ENCODE peak calls at places on chromosomes 4 and X, in six cellular contexts. B is heart right ventricle, Y is GM23338, P is cardiac muscle cell, J is HAP-1, O is aorta. Q is an unnamed sample. For H3K4me1, the result is how much of the 10 kb centered on the place peaks cover.

GRCh38 chr4:29304595-29304994 is 1415.6 kb upstream of the PCDH7 start:
- DNase-seq in P (peak), O (no peak), Y (no peak), B (no peak), J (no peak), Q (no peak)

GRCh38 chr4:173040200-173040599 is 128.4 kb upstream of the GALNT7 start:
- DNase-seq in O (no peak), P (peak), Y (no peak), B (peak), J (no peak), Q (peak)

GRCh38 chrX:41468647-41469323 is 21.6 kb downstream of the NYX start:
- DNase-seq in J (no peak), B (no peak), O (no peak), P (peak), Y (no peak), Q (no peak)

GRCh38 chr4:142558851-142559250 is 287.2 kb downstream of the INPP4B start:
- DNase-seq in P (peak), O (no peak), J (no peak), B (no peak), Y (no peak), Q (no peak)

GRCh38 chr4:173935622-173936405 is 347.7 kb downstream of the FBXO8 start:
- DNase-seq in O (no peak), Y (no peak), J (no peak), B (no peak), P (peak), Q (no peak)

GRCh38 chr4:47074836-47075235 is 43.5 kb downstream of the GABRB1 start:
- DNase-seq in B (no peak), P (no peak), J (no peak), Y (no peak), O (no peak), Q (no peak)

GRCh38 chr4:156999175-156999517 is 27.5 kb upstream of the PDGFC start:
- DNase-seq in J (peak), O (no peak), B (peak), P (peak), Y (peak), Q (peak)

GRCh38 chr4:162111078-162111477 is 52.7 kb downstream of the FSTL5 start:
- DNase-seq in J (no peak), B (no peak), O (no peak), Y (no peak), P (no peak), Q (no peak)

GRCh38 chr4:186829740-186830449 is 106.2 kb upstream of the FAT1 start:
- DNase-seq in P (peak), B (no peak), Y (no peak), J (no peak), O (no peak), Q (no peak)

GRCh38 chr4:99059550-99059949 is 29.0 kb downstream of the ADH5 start:
- DNase-seq in O (no peak), P (no peak), J (no peak), B (no peak), Y (no peak), Q (no peak)

GRCh38 chrX:11111038-11111851 is at the start of gene HCCS:
- DNase-seq in Y (peak), J (peak), O (peak), B (peak), P (peak), Q (peak)

GRCh38 chrX:13938053-13938765 is 91.5 kb downstream of the GEMIN8 start:
- DNase-seq in Y (peak), B (peak), P (peak), O (peak), J (peak), Q (peak)

GRCh38 chr4:124105212-124105611 is 607.3 kb downstream of the ANKRD50 start:
- DNase-seq in P (peak), J (no peak), B (no peak), Y (no peak), O (no peak), Q (no peak)

GRCh38 chr4:176671532-176671931 is 121.2 kb downstream of the VEGFC start:
- DNase-seq in B (peak), J (no peak), Y (no peak), P (peak), O (no peak), Q (no peak)

GRCh38 chrX:151815461-151815860 is 80.9 kb downstream of the CNGA2 start:
- DNase-seq in Y (no peak), J (no peak), B (no peak), P (peak), O (no peak), Q (no peak)

GRCh38 chr4:104491396-104491821 is 3.3 kb downstream of the CXXC4 start:
- DNase-seq in P (peak), B (peak), J (peak), Y (peak), O (peak), Q (peak)

GRCh38 chrX:123425904-123426303 is 241.8 kb downstream of the GRIA3 start:
- DNase-seq in B (peak), O (no peak), J (no peak), P (peak), Y (no peak), Q (no peak)

GRCh38 chrX:66053414-66053813 is 13.5 kb upstream of the VSIG4 start:
- DNase-seq in Y (peak), B (no peak), O (no peak), P (no peak), J (no peak), Q (no peak)

GRCh38 chrX:10633722-10634121 is 13.3 kb upstream of the MID1 start:
- DNase-seq in Y (peak), O (no peak), B (peak), P (peak), J (peak), Q (peak)

GRCh38 chr4:33025236-33025635 is 2305.1 kb downstream of the PCDH7 start:
- DNase-seq in J (no peak), Y (no peak), B (no peak), P (no peak), O (no peak), Q (no peak)

GRCh38 chrX:74505437-74505836 is 84.1 kb downstream of the SLC16A2 start:
- DNase-seq in Y (no peak), B (no peak), P (no peak), O (no peak), J (no peak), Q (no peak)

GRCh38 chr4:174437324-174437723 is 85.0 kb downstream of the HPGD start:
- DNase-seq in P (peak), O (no peak), B (no peak), J (no peak), Y (no peak), Q (no peak)

GRCh38 chrX:6644411-6644810 is 109.5 kb upstream of the VCX3A start:
- DNase-seq in P (no peak), J (no peak), B (no peak), O (no peak), Y (peak), Q (peak)

GRCh38 chrX:9538544-9539045 is 73.7 kb downstream of the TBL1X start:
- DNase-seq in Y (no peak), B (no peak), J (no peak), O (no peak), P (peak), Q (peak)

GRCh38 chr4:81447551-81448266 is 24.0 kb downstream of the RASGEF1B start:
- DNase-seq in B (no peak), J (no peak), O (no peak), P (peak), Y (no peak), Q (no peak)

GRCh38 chr4:89249716-89250361 is 57.8 kb downstream of the GPRIN3 start:
- DNase-seq in B (no peak), P (no peak), Y (peak), O (no peak), J (no peak), Q (no peak)

GRCh38 chrX:120357186-120357585 is 4.7 kb upstream of the ATP1B4 start:
- DNase-seq in B (no peak), Y (no peak), J (no peak), P (no peak), O (no peak), Q (no peak)

DNA sequence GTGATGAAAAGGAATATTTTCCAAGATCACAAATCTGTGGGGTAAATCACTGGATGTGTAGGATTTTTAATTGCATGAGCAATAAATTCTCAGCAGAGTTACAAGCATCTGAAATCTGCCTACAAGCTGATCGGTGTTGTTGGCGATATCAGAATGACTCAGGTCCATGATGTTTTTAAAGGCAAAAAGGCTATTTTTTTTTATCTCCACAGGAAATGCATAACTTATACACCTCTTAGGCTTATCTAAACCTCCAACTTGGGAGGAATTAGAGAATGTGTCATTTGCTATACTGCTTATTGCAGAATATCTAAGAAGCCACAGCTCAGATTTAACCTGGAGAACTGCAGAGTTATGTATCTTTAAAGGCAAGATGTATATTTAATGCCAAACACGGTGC is 61.6 kb downstream of the KIT start:
- DNase-seq in J (no peak), B (no peak), P (no peak), O (no peak), Y (no peak), Q (no peak)
- H3K4me1 ChIP-seq in J (under half), B (under half), P (under half), O (under half), Y (under half), Q (under half)

GRCh38 chr4:141223418-141223817 is 2.7 kb downstream of the ZNF330 start:
- DNase-seq in P (no peak), O (no peak), J (no peak), B (no peak), Y (no peak), Q (no peak)
- H3K4me3 ChIP-seq in P (no peak), O (no peak), J (no peak), B (peak), Y (no peak), Q (no peak)

GRCh38 chr4:2862528-2862927 is 18.9 kb downstream of the ADD1 start:
- DNase-seq in J (peak), B (no peak), P (no peak), Y (peak), O (no peak), Q (no peak)
- H3K4me1 ChIP-seq in J (under half), B (half or more), P (half or more), Y (half or more), O (under half), Q (under half)

GRCh38 chr4:39151120-39151713 is 31.1 kb upstream of the WDR19 start:
- DNase-seq in J (no peak), B (no peak), P (peak), O (no peak), Y (no peak), Q (no peak)
- H3K4me3 ChIP-seq in J (no peak), B (no peak), P (no peak), O (no peak), Y (no peak), Q (no peak)

GRCh38 chr4:94530073-94530472 is 78.3 kb downstream of the PDLIM5 start:
- DNase-seq in P (no peak), O (no peak), Y (no peak), J (no peak), B (no peak), Q (no peak)
- H3K4me1 ChIP-seq in P (half or more), O (under half), Y (under half), J (under half), B (half or more), Q (under half)

GRCh38 chr4:93876739-93877138 is 48.2 kb downstream of the ATOH1 start:
- DNase-seq in P (no peak), Y (no peak), B (no peak), O (no peak), J (peak), Q (no peak)
- H3K4me3 ChIP-seq in P (no peak), Y (no peak), B (no peak), O (no peak), J (no peak), Q (no peak)

GRCh38 chrX:129516402-129516801 is 6.9 kb downstream of the SMARCA1 start:
- DNase-seq in O (no peak), Y (no peak), B (no peak), J (peak), P (no peak), Q (no peak)

GRCh38 chrX:129511689-129512088 is 11.6 kb downstream of the SMARCA1 start:
- DNase-seq in P (no peak), B (no peak), Y (no peak), O (no peak), J (peak), Q (no peak)

GRCh38 chrX:129510331-129510730 is 13.0 kb downstream of the SMARCA1 start:
- DNase-seq in O (no peak), B (no peak), P (no peak), J (no peak), Y (no peak), Q (no peak)

DNA sequence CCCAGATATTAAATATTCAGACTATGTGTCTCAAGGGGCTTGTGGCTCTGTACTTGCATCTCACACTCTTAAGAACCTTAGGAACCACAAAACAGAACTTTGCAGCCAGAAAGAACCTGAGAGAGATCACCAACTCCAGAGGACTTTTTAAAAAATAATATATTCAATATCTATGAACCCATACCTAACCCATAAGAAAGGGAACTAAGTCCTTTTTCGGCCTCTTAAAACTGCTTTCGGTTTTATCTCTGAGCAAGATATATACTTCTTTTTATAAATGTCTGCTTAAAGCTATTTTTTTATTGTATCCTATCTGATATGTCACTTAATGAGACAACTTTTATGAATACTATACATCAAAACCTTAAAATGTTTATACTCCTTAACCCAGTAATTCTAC is 10.9 kb downstream of the SMARCA1 start:
- DNase-seq in P (no peak), B (no peak), Y (no peak), J (no peak), O (no peak), Q (no peak)
- H3K4me1 ChIP-seq in P (under half), B (under half), Y (under half), J (under half), O (under half), Q (under half)

GRCh38 chrX:48541140-48541814 is 1.8 kb downstream of the TBC1D25 start:
- DNase-seq in O (no peak), Y (no peak), B (no peak), P (no peak), J (no peak), Q (no peak)
- H3K4me3 ChIP-seq in O (no peak), Y (no peak), B (no peak), P (no peak), J (no peak), Q (no peak)

GRCh38 chr4:48639816-48640215 is 140.3 kb downstream of the FRYL start:
- DNase-seq in P (no peak), Y (no peak), O (no peak), B (no peak), J (no peak), Q (no peak)
- H3K4me1 ChIP-seq in P (under half), Y (under half), O (under half), B (half or more), J (under half), Q (under half)

Q was measured in SJCRH30.